ENCODE peak calls at places on chromosomes 12 and 14, in four cellular contexts. K is neuronal stem cell, L is brain microvascular endothelial cell, B is NT2/D1. V is an unnamed sample.

GRCh38 chr12:53235742-53236442 is 3.9 kb upstream of the RARG start:
- DNase-seq in B (peak), K (no peak), L (no peak), V (no peak)

GRCh38 chr14:80664576-80664975 is 277.0 kb downstream of the CEP128 start:
- DNase-seq in K (no peak), L (peak), B (no peak), V (no peak)

GRCh38 chr14:56808314-56809201 is 1.7 kb downstream of the OTX2 start:
- DNase-seq in K (no peak), L (no peak), B (no peak), V (no peak)

GRCh38 chr14:72907886-72908285 is 14.0 kb upstream of the DPF3 start:
- DNase-seq in K (no peak), B (no peak), L (peak), V (no peak)

GRCh38 chr12:4272976-4273650 is 449 bp upstream of the CCND2 start:
- DNase-seq in K (no peak), B (no peak), L (no peak), V (no peak)

GRCh38 chr14:64760146-64760755 is 56.0 kb downstream of the PLEKHG3 start:
- DNase-seq in L (peak), K (peak), B (no peak), V (no peak)

GRCh38 chr12:132557969-132558856 is 52.2 kb downstream of the LRCOL1 start:
- DNase-seq in B (no peak), L (no peak), K (no peak), V (no peak)

GRCh38 chr12:45768194-45768593 is 38.7 kb downstream of the ARID2 start:
- DNase-seq in B (no peak), L (no peak), K (no peak), V (no peak)

GRCh38 chr12:112916270-112916669 is 9.5 kb downstream of the OAS1 start:
- DNase-seq in B (no peak), K (no peak), L (no peak), V (no peak)

GRCh38 chr12:29066061-29066588 is 83.0 kb upstream of the FAR2 start:
- DNase-seq in K (peak), L (peak), B (no peak), V (no peak)

GRCh38 chr12:94557896-94558295 is 92.5 kb downstream of the TMCC3 start:
- DNase-seq in B (no peak), K (no peak), L (no peak), V (no peak)

GRCh38 chr14:31096255-31096654 is 70.1 kb upstream of the STRN3 start:
- DNase-seq in L (peak), K (no peak), B (no peak), V (no peak)

GRCh38 chr14:92144708-92145107 is 22.9 kb downstream of the CPSF2 start:
- DNase-seq in L (peak), K (no peak), B (no peak), V (no peak)

GRCh38 chr14:35600253-35600652 is 66.3 kb downstream of the INSM2 start:
- DNase-seq in L (no peak), K (no peak), B (no peak), V (no peak)

GRCh38 chr12:47905313-47905730 is 528 bp upstream of the VDR start:
- DNase-seq in L (no peak), K (no peak), B (peak), V (no peak)

GRCh38 chr12:114672817-114673168 is 11.2 kb downstream of the TBX3 start:
- DNase-seq in K (no peak), L (no peak), B (no peak), V (no peak)

GRCh38 chr14:99579903-99580570 is 24.0 kb downstream of the CCDC85C start:
- DNase-seq in B (no peak), K (no peak), L (peak), V (no peak)

GRCh38 chr12:92571844-92572543 is 130.8 kb upstream of the PLEKHG7 start:
- DNase-seq in B (no peak), K (no peak), L (no peak), V (no peak)

GRCh38 chr12:123266679-123267277 is 4.9 kb downstream of the CDK2AP1 start:
- DNase-seq in B (no peak), K (no peak), L (no peak), V (no peak)

GRCh38 chr12:48010366-48010970 is 6.2 kb upstream of the COL2A1 start:
- DNase-seq in K (no peak), L (no peak), B (no peak), V (no peak)

GRCh38 chr14:64708148-64709004 is 4.2 kb downstream of the PLEKHG3 start:
- DNase-seq in B (peak), L (no peak), K (no peak), V (no peak)

GRCh38 chr12:86275356-86275755 is 19.2 kb upstream of the MGAT4C start:
- DNase-seq in B (no peak), L (no peak), K (no peak), V (no peak)

GRCh38 chr14:79638647-79639266 is 572.5 kb downstream of the DIO2 start:
- DNase-seq in K (no peak), B (no peak), L (no peak), V (no peak)

GRCh38 chr14:81637639-81638038 is 104.0 kb upstream of the SEL1L start:
- DNase-seq in K (no peak), L (no peak), B (no peak), V (no peak)

GRCh38 chr12:98644433-98644711 is 216 bp downstream of the IKBIP start:
- DNase-seq in L (no peak), K (no peak), B (no peak), V (no peak)

GRCh38 chr12:402127-402456 is 648 bp downstream of the CCDC77 start:
- DNase-seq in B (peak), L (peak), K (peak), V (no peak)

GRCh38 chr12:55726911-55727310 is 1.9 kb downstream of the CD63 start:
- DNase-seq in B (no peak), L (no peak), K (no peak), V (no peak)
- H3K4me3 ChIP-seq in B (peak), L (peak), K (peak), V (peak)

GRCh38 chr14:68590233-68590535 is 202.7 kb downstream of the ZFP36L1 start:
- DNase-seq in B (no peak), L (no peak), K (no peak), V (no peak)

GRCh38 chr14:68584786-68585185 is 208.1 kb downstream of the ZFP36L1 start:
- DNase-seq in B (no peak), K (no peak), L (no peak), V (no peak)

GRCh38 chr14:68583527-68584275 is 209.2 kb downstream of the ZFP36L1 start:
- DNase-seq in L (no peak), K (no peak), B (no peak), V (no peak)

GRCh38 chr14:68589447-68590232 is 203.2 kb downstream of the ZFP36L1 start:
- DNase-seq in L (no peak), K (no peak), B (no peak), V (peak)

DNA sequence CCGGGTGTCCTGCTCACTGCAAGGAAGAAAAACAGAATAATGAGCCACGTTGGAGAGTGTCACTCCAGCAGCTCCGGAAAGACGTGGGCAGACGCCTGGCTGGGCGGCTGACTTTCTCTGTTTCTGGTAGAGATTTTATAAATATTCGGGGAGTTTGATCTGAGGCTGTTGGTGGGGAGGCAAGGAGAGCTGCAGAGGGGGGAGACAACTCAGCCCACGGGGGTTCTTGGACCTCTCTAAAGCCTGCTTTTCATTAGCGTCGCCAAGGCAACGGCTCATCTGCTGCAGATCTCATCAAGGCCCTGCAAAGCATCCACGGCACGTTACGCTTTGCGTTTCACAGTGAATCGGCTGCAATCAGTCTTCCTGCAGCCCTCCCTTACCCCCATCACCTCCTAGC is 207.2 kb downstream of the ZFP36L1 start:
- DNase-seq in B (no peak), K (no peak), L (peak), V (no peak)
- H3K4me3 ChIP-seq in B (no peak), K (no peak), L (no peak), V (peak)

GRCh38 chr12:116299064-116299463 is 21.6 kb upstream of the MED13L start:
- DNase-seq in L (no peak), B (no peak), K (no peak), V (no peak)
- H3K4me3 ChIP-seq in L (no peak), B (no peak), K (no peak), V (no peak)

GRCh38 chr12:50188875-50189575 is 21.9 kb upstream of the CERS5 start:
- DNase-seq in L (no peak), B (no peak), K (no peak), V (no peak)

GRCh38 chr12:50188280-50188781 is 21.2 kb upstream of the CERS5 start:
- DNase-seq in K (no peak), B (no peak), L (peak), V (no peak)

GRCh38 chr12:50186667-50187066 is 19.5 kb upstream of the CERS5 start:
- DNase-seq in K (no peak), B (no peak), L (no peak), V (no peak)

GRCh38 chr12:50185975-50186663 is 18.9 kb upstream of the CERS5 start:
- DNase-seq in B (no peak), K (no peak), L (no peak), V (no peak)

DNA sequence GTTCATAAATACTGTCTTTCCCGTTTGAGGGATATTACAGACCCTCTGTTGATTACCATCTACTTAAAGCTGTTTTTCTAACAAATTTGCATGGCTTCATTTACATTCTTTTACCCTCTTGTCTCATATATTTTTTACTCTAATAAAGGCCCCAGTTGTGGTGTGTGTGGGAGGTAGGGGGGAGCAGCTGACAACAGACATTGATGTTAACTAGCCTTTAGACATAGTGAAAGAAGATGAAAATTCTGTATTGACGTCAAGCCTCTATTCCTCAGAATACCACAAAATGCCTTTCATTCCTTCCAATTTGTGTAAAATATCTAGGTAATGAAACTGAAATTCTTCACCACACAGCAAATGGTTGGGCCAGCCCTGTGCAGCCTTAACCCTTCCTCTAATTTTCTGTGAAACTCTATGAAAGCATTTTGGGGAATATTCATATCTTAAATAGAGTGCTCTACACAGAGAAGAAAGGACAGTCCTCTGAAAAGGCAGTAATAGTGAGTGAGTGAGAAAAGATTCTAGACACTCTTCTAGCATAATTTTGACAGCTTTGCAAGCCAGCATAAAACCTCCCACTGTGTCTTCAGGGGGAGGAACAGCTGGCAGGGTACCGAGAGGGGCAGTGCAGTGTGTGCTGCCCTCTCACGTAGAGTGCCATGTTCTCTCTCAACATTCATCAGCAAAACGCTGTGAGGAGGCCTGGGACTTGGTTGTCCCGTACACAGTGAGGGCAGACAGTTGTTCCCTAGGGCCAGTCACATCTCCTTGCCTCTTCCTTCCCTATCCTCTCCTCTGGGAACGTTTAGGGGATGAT is 20.1 kb upstream of the CERS5 start:
- DNase-seq in L (peak), B (no peak), K (no peak), V (no peak)
- H3K4me3 ChIP-seq in L (no peak), B (no peak), K (no peak), V (no peak)

GRCh38 chr12:58871557-58871956 is 48.7 kb downstream of the LRIG3 start:
- DNase-seq in L (no peak), B (no peak), K (no peak), V (no peak)
- H3K4me3 ChIP-seq in L (no peak), B (no peak), K (no peak), V (no peak)